ENCODE peak calls at places on chromosomes 11 and 22, in nine cellular contexts. L is colonic mucosa; T is right lobe of liver; U is stimulated activated CD4-positive, alpha-beta T cell treated with anti-CD3 and anti-CD28 coated beads, Interleukin-4, amount 100 ng/mL, for 4 hours; Z is astrocyte of the hippocampus; Q is AML-193; F is germinal center; N is brain pericyte; B is foreskin melanocyte. H is an unnamed sample.

GRCh38 chr22:36350751-36351594 is 36.8 kb downstream of the MYH9 start:
- DNase-seq in T (peak), L (peak), B (no peak), N (no peak), Z (peak), Q (no peak), U (no peak), F (no peak), H (no peak)

GRCh38 chr11:74138572-74138971 is 32.2 kb downstream of the C2CD3 start:
- DNase-seq in T (no peak), B (no peak), F (no peak), N (peak), Q (no peak), U (no peak), L (peak), Z (peak), H (no peak)

GRCh38 chr11:124867700-124868099 is 2.5 kb downstream of the ROBO3 start:
- DNase-seq in Q (peak), F (peak), N (no peak), L (no peak), B (no peak), Z (peak), T (no peak), U (no peak), H (no peak)

GRCh38 chr11:8082391-8083087 is 1.5 kb downstream of the TUB start:
- DNase-seq in U (no peak), Z (no peak), L (no peak), T (no peak), B (no peak), F (no peak), N (no peak), Q (no peak), H (no peak)

GRCh38 chr11:46520971-46521745 is 72.7 kb downstream of the AMBRA1 start:
- DNase-seq in Z (peak), B (no peak), N (no peak), U (no peak), T (no peak), L (no peak), Q (no peak), F (no peak), H (no peak)

GRCh38 chr11:75826463-75827220 is 11.6 kb downstream of the UVRAG start:
- DNase-seq in N (no peak), Z (peak), U (no peak), L (no peak), B (peak), T (no peak), F (no peak), Q (no peak), H (no peak)

GRCh38 chr11:22263613-22264012 is 70.7 kb downstream of the ANO5 start:
- DNase-seq in T (no peak), F (no peak), U (no peak), Q (no peak), N (no peak), L (no peak), B (no peak), Z (no peak), H (no peak)

GRCh38 chr11:119078675-119079420 is 5.8 kb upstream of the HMBS start:
- DNase-seq in U (no peak), L (no peak), T (no peak), Q (no peak), B (no peak), Z (no peak), N (no peak), F (no peak), H (no peak)

GRCh38 chr11:76056881-76057280 is 149.4 kb downstream of the WNT11 start:
- DNase-seq in B (no peak), F (no peak), Z (no peak), U (no peak), N (no peak), L (no peak), Q (no peak), T (no peak), H (no peak)

GRCh38 chr11:64413417-64413816 is 54.5 kb downstream of the RPS6KA4 start:
- DNase-seq in F (no peak), T (no peak), N (no peak), Q (no peak), L (no peak), U (no peak), B (no peak), Z (no peak), H (no peak)